ENCODE peak calls at places on chromosomes 11 and 22, in four cellular contexts. Y, C, B and E are unnamed samples.

GRCh38 chr11:3130269-3131071 is 34.6 kb downstream of the OSBPL5 start:
- DNase-seq in B (no peak), Y (no peak), C (no peak), E (no peak)

GRCh38 chr11:124762077-124762623 is at the start of gene ESAM:
- DNase-seq in B (no peak), Y (no peak), C (no peak), E (peak)

GRCh38 chr11:7575841-7576451 is 62.1 kb downstream of the PPFIBP2 start:
- DNase-seq in Y (no peak), C (no peak), B (peak), E (no peak)

GRCh38 chr22:43749473-43749872 is 62.6 kb downstream of the EFCAB6 start:
- DNase-seq in Y (no peak), B (no peak), C (no peak), E (no peak)

GRCh38 chr11:90468923-90469322 is 246.1 kb upstream of the CHORDC1 start:
- DNase-seq in C (no peak), Y (no peak), B (no peak), E (no peak)

GRCh38 chr11:35641206-35641885 is 21.2 kb upstream of the TRIM44 start:
- DNase-seq in Y (no peak), C (no peak), B (no peak), E (no peak)

GRCh38 chr11:115670538-115671200 is 166.5 kb upstream of the CADM1 start:
- DNase-seq in C (no peak), Y (no peak), B (no peak), E (no peak)

GRCh38 chr11:83722392-83722791 is 436.2 kb upstream of the CCDC90B start:
- DNase-seq in B (no peak), C (no peak), Y (no peak), E (no peak)

GRCh38 chr11:125594958-125595357 is 2.3 kb downstream of the STT3A start:
- DNase-seq in B (no peak), C (no peak), Y (no peak), E (no peak)

GRCh38 chr11:35290876-35291275 is 128.5 kb downstream of the SLC1A2 start:
- DNase-seq in Y (no peak), C (no peak), B (no peak), E (no peak)

GRCh38 chr11:30258679-30259078 is 27.9 kb downstream of the FSHB start:
- DNase-seq in B (no peak), Y (no peak), C (no peak), E (no peak)

GRCh38 chr11:57713849-57714248 is 1.5 kb downstream of the TMX2 start:
- DNase-seq in B (no peak), C (no peak), Y (no peak), E (no peak)

GRCh38 chr11:45453721-45454120 is 167.6 kb upstream of the SYT13 start:
- DNase-seq in Y (no peak), C (no peak), B (no peak), E (no peak)

GRCh38 chr11:27309064-27309463 is 54.0 kb downstream of the CCDC34 start:
- DNase-seq in C (no peak), B (no peak), Y (no peak), E (no peak)

GRCh38 chr22:47155131-47155885 is 392.9 kb downstream of the TBC1D22A start:
- DNase-seq in B (no peak), Y (no peak), C (no peak), E (no peak)

GRCh38 chr11:92308366-92308765 is 83.7 kb downstream of the FAT3 start:
- DNase-seq in Y (no peak), C (no peak), B (no peak), E (no peak)

GRCh38 chr11:2302280-2302843 is 549 bp downstream of the TSPAN32 start:
- DNase-seq in B (no peak), C (no peak), Y (no peak), E (peak)

GRCh38 chr11:109940816-109941215 is 152.4 kb upstream of the ZC3H12C start:
- DNase-seq in B (no peak), C (peak), Y (no peak), E (peak)

DNA sequence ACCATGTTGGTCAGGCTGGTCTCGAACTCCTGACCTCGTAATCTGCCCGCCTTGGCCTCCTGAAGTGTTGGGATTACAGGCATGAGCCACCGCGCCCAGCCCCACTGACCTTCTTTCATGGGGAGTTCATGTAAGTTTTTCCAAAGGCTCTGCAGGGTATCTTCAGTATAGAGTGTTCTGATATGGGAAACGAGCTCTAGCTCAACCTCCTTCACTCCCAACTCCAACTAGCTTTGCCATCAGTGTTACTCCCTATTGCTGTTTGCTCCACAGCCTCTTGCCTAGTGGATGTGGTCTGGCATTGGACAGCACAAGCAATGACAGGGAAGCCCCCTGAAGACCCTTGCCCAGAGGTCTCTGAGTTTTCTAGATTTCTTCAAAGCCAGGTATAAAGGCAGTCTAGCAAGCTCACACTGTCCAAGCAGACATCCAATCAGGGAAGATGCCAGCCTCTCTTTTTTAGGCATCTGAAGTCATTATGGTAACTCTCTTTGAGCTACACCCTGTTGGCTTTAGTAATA is 41.2 kb upstream of the CLDN5 start:
- DNase-seq in C (no peak), B (no peak), Y (no peak), E (no peak)
- TF ChIP-seq FOSL1 in C (no peak), B (no peak), Y (no peak), E (no peak)

GRCh38 chr11:62267050-62267449 is 2.9 kb upstream of the SCGB2A2 start:
- DNase-seq in Y (no peak), C (no peak), B (no peak), E (no peak)

GRCh38 chr11:62267576-62267975 is 2.4 kb upstream of the SCGB2A2 start:
- DNase-seq in C (no peak), Y (no peak), B (no peak), E (no peak)

GRCh38 chr11:62264004-62264403 is 6.0 kb upstream of the SCGB2A2 start:
- DNase-seq in C (no peak), B (no peak), Y (no peak), E (no peak)

GRCh38 chr11:62269654-62270278 is at the start of gene SCGB2A2:
- DNase-seq in B (no peak), Y (no peak), C (peak), E (peak)

GRCh38 chr11:62266558-62266957 is 3.4 kb upstream of the SCGB2A2 start:
- DNase-seq in Y (no peak), C (no peak), B (no peak), E (no peak)
- TF ChIP-seq FOSL1 in Y (no peak), C (peak), B (no peak), E (no peak)

GRCh38 chr11:86185346-86185745 is 59.2 kb upstream of the EED start:
- DNase-seq in Y (no peak), B (no peak), C (no peak), E (no peak)

GRCh38 chr11:86183694-86184093 is 60.9 kb upstream of the EED start:
- DNase-seq in C (no peak), B (no peak), Y (no peak), E (peak)

GRCh38 chr11:86184728-86185127 is 59.8 kb upstream of the EED start:
- DNase-seq in C (no peak), B (no peak), Y (no peak), E (no peak)

GRCh38 chr11:86182976-86183584 is 61.5 kb upstream of the EED start:
- DNase-seq in B (no peak), Y (no peak), C (no peak), E (peak)

GRCh38 chr11:86186420-86186819 is 58.1 kb upstream of the EED start:
- DNase-seq in B (no peak), Y (no peak), C (no peak), E (no peak)
- TF ChIP-seq FOSL1 in B (no peak), Y (no peak), C (no peak), E (no peak)

GRCh38 chr11:22703040-22703439 is 36.6 kb downstream of the GAS2 start:
- DNase-seq in C (peak), B (peak), Y (no peak), E (no peak)
- TF ChIP-seq FOSL1 in C (no peak), B (no peak), Y (no peak), E (peak)

DNA sequence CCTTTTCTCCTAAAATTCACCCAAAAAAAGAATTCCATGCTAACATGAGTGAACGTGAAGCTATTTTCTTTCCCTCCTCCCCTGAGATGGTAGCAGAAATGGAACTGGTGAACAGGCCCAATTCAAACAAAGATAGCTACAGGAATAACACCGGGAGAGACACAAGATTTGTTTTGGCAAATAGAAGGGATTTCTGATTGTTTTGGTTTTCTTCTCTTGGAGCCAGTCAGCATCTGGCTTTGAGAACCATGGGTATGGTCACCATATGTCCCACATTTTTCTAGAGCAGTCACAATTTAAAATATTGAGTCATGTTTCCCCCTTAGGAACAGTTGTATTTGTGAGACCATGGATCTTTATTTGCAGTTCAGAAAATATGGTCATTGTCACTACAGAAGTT is 214.1 kb downstream of the FAM76B start:
- DNase-seq in Y (no peak), B (no peak), C (no peak), E (no peak)
- TF ChIP-seq FOSL1 in Y (no peak), B (no peak), C (no peak), E (no peak)

GRCh38 chr22:28585324-28585723 is 94.3 kb downstream of the TTC28 start:
- DNase-seq in B (no peak), C (no peak), Y (no peak), E (no peak)

GRCh38 chr22:28581020-28581419 is 98.6 kb downstream of the TTC28 start:
- DNase-seq in B (no peak), Y (no peak), C (no peak), E (no peak)

GRCh38 chr22:28582806-28583205 is 96.8 kb downstream of the TTC28 start:
- DNase-seq in B (no peak), Y (no peak), C (no peak), E (no peak)
- TF ChIP-seq FOSL1 in B (no peak), Y (no peak), C (no peak), E (no peak)

DNA sequence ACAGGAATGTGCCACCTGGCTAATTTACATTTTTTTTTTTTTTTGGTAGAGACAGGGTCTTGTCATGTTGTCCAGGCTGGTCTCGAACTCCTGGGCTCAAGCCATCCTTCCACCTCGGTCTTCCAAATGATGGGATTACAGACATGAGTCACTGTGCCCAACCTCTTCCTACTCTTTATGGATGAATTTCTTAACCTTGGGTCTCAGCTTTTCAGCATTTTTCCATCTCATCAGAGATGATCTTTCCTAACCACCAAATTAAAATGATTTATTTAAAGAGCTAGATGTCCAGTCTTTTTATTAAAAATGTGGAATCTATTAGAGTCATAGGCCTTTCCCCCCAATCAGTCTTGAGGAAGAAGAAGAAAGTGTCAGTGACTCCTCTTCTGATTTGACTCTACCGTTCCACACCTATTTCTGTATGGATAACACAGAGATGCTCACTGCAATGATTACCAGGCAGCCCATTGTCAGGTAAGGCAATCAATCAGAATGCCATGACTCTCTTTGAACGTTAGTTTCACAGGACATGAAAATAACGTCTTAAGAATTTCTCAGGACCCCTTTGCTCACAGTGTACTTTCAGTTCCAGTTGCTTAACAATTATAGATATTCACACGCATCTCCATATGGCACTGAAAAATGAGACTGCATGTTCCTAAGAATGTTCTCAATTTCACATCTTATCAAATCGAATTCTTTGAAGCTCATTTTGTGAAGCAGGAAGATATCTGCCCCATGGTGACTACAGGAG is 51.0 kb downstream of the MIAT start:
- DNase-seq in C (no peak), B (no peak), Y (no peak), E (no peak)
- TF ChIP-seq FOSL1 in C (no peak), B (no peak), Y (no peak), E (no peak)

GRCh38 chr11:103433976-103434375 is 324.8 kb downstream of the DYNC2H1 start:
- DNase-seq in C (no peak), Y (no peak), B (no peak), E (no peak)

GRCh38 chr11:103436131-103436770 is 327.0 kb downstream of the DYNC2H1 start:
- DNase-seq in C (no peak), B (no peak), Y (no peak), E (no peak)

DNA sequence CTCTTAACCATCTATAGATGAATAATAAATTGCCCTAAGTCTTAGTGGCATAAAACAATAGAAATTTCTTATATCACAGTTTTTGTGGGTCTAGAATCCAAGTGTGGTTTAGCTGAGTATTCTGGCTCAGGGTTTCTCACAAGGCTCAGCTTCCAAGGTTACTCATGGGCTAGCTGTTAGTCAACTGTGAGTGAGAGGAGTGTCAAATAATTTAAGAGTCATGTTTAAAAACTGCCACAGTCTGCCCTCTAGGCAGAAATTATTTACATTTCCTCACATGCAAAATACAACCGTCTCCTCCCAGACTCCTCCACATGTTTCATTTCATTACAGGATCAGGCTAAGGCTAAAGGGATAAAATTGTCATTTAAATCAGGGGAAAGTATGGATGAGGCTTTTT is 324.2 kb downstream of the DYNC2H1 start:
- DNase-seq in C (no peak), B (no peak), Y (no peak), E (no peak)
- TF ChIP-seq FOSL1 in C (no peak), B (no peak), Y (no peak), E (no peak)

GRCh38 chr22:37012956-37013355 is 6.3 kb downstream of the TST start:
- DNase-seq in Y (no peak), C (no peak), B (no peak), E (no peak)

GRCh38 chr22:37011472-37011871 is 7.8 kb downstream of the TST start:
- DNase-seq in C (no peak), B (no peak), Y (no peak), E (no peak)

GRCh38 chr22:37014415-37014806 is 4.8 kb downstream of the TST start:
- DNase-seq in B (no peak), Y (no peak), C (no peak), E (no peak)

GRCh38 chr22:37010976-37011375 is 8.3 kb downstream of the TST start:
- DNase-seq in C (no peak), B (no peak), Y (no peak), E (no peak)

GRCh38 chr22:37012262-37012904 is 6.9 kb downstream of the TST start:
- DNase-seq in B (no peak), Y (no peak), C (no peak), E (no peak)
- TF ChIP-seq FOSL1 in B (no peak), Y (no peak), C (no peak), E (no peak)